ENCODE peak calls at places on chromosomes 12 and 14, in four cellular contexts. One of them, this sample, is unnamed.

GRCh38 chr14:52266782-52267181 is 716 bp upstream of the PTGDR start:
- DNase-seq in NCI-H1436 treated with DMSO at 0.1 percent for 48 hours: no peak
- DNase-seq in EL: peak
- DNase-seq in left kidney: no peak
- DNase-seq in this sample: peak

GRCh38 chr12:19757317-19757877 is 318.1 kb downstream of the AEBP2 start:
- DNase-seq in NCI-H1436 treated with DMSO at 0.1 percent for 48 hours: no peak
- DNase-seq in left kidney: peak
- DNase-seq in EL: peak
- DNase-seq in this sample: peak

GRCh38 chr12:58728397-58728796 is 191.9 kb downstream of the LRIG3 start:
- DNase-seq in EL: peak
- DNase-seq in NCI-H1436 treated with DMSO at 0.1 percent for 48 hours: no peak
- DNase-seq in left kidney: no peak
- DNase-seq in this sample: peak

GRCh38 chr14:105195533-105196227 is 14.6 kb upstream of the NUDT14 start:
- DNase-seq in EL: no peak
- DNase-seq in left kidney: peak
- DNase-seq in NCI-H1436 treated with DMSO at 0.1 percent for 48 hours: no peak
- DNase-seq in this sample: no peak

GRCh38 chr12:117098361-117099217 is 627 bp downstream of the TESC start:
- DNase-seq in NCI-H1436 treated with DMSO at 0.1 percent for 48 hours: no peak
- DNase-seq in left kidney: peak
- DNase-seq in EL: no peak
- DNase-seq in this sample: no peak

GRCh38 chr14:57833304-57833703 is 32.6 kb downstream of the SLC35F4 start:
- DNase-seq in EL: peak
- DNase-seq in left kidney: no peak
- DNase-seq in NCI-H1436 treated with DMSO at 0.1 percent for 48 hours: no peak
- DNase-seq in this sample: peak

GRCh38 chr14:99179946-99180345 is 92.1 kb downstream of the BCL11B start:
- DNase-seq in EL: no peak
- DNase-seq in left kidney: no peak
- DNase-seq in NCI-H1436 treated with DMSO at 0.1 percent for 48 hours: no peak
- DNase-seq in this sample: no peak

GRCh38 chr14:103003850-103004249 is 53.5 kb downstream of the CDC42BPB start:
- DNase-seq in NCI-H1436 treated with DMSO at 0.1 percent for 48 hours: no peak
- DNase-seq in EL: no peak
- DNase-seq in left kidney: no peak
- DNase-seq in this sample: no peak

GRCh38 chr14:100438271-100438670 is 115.1 kb downstream of the SLC25A47 start:
- DNase-seq in NCI-H1436 treated with DMSO at 0.1 percent for 48 hours: no peak
- DNase-seq in EL: no peak
- DNase-seq in left kidney: no peak
- DNase-seq in this sample: no peak

GRCh38 chr12:131404705-131405104 is 306.2 kb upstream of the SFSWAP start:
- DNase-seq in NCI-H1436 treated with DMSO at 0.1 percent for 48 hours: no peak
- DNase-seq in left kidney: no peak
- DNase-seq in EL: no peak
- DNase-seq in this sample: no peak

GRCh38 chr12:12266873-12267634 is at the start of gene LRP6:
- DNase-seq in left kidney: peak
- DNase-seq in NCI-H1436 treated with DMSO at 0.1 percent for 48 hours: peak
- DNase-seq in EL: peak
- DNase-seq in this sample: peak

GRCh38 chr12:114911196-114911595 is 227.2 kb upstream of the TBX3 start:
- DNase-seq in NCI-H1436 treated with DMSO at 0.1 percent for 48 hours: no peak
- DNase-seq in EL: no peak
- DNase-seq in left kidney: no peak
- DNase-seq in this sample: no peak

GRCh38 chr12:106527356-106527755 is 55.4 kb upstream of the RFX4 start:
- DNase-seq in EL: peak
- DNase-seq in left kidney: no peak
- DNase-seq in NCI-H1436 treated with DMSO at 0.1 percent for 48 hours: no peak
- DNase-seq in this sample: no peak

GRCh38 chr12:104669851-104670337 is 213.1 kb downstream of the CHST11 start:
- DNase-seq in left kidney: peak
- DNase-seq in EL: no peak
- DNase-seq in NCI-H1436 treated with DMSO at 0.1 percent for 48 hours: no peak
- DNase-seq in this sample: no peak

GRCh38 chr12:124109760-124110159 is 136.7 kb downstream of the ZNF664 start:
- DNase-seq in left kidney: no peak
- DNase-seq in NCI-H1436 treated with DMSO at 0.1 percent for 48 hours: no peak
- DNase-seq in EL: peak
- DNase-seq in this sample: peak

GRCh38 chr12:121061831-121062230 is 22.8 kb upstream of the OASL start:
- DNase-seq in EL: peak
- DNase-seq in left kidney: peak
- DNase-seq in NCI-H1436 treated with DMSO at 0.1 percent for 48 hours: no peak
- DNase-seq in this sample: no peak

GRCh38 chr14:94100847-94101246 is 9.7 kb upstream of the IFI27 start:
- DNase-seq in left kidney: no peak
- DNase-seq in EL: peak
- DNase-seq in NCI-H1436 treated with DMSO at 0.1 percent for 48 hours: no peak
- DNase-seq in this sample: peak

GRCh38 chr12:107320929-107321618 is 227.7 kb upstream of the CRY1 start:
- DNase-seq in NCI-H1436 treated with DMSO at 0.1 percent for 48 hours: no peak
- DNase-seq in EL: peak
- DNase-seq in left kidney: peak
- DNase-seq in this sample: no peak

GRCh38 chr14:74917646-74918081 is 5.4 kb downstream of the RPS6KL1 start:
- DNase-seq in left kidney: no peak
- DNase-seq in EL: no peak
- DNase-seq in NCI-H1436 treated with DMSO at 0.1 percent for 48 hours: no peak
- DNase-seq in this sample: peak

GRCh38 chr12:108806350-108806749 is 51.0 kb downstream of the SSH1 start:
- DNase-seq in NCI-H1436 treated with DMSO at 0.1 percent for 48 hours: no peak
- DNase-seq in left kidney: no peak
- DNase-seq in EL: no peak
- DNase-seq in this sample: no peak

GRCh38 chr14:55580401-55581010 is 499 bp downstream of the KTN1 start:
- DNase-seq in left kidney: peak
- DNase-seq in NCI-H1436 treated with DMSO at 0.1 percent for 48 hours: no peak
- DNase-seq in EL: peak
- DNase-seq in this sample: peak

GRCh38 chr12:131672941-131673330 is 38.0 kb upstream of the SFSWAP start:
- DNase-seq in NCI-H1436 treated with DMSO at 0.1 percent for 48 hours: no peak
- DNase-seq in EL: no peak
- DNase-seq in left kidney: peak
- DNase-seq in this sample: no peak

GRCh38 chr12:27523305-27523641 is 733 bp upstream of the PPFIBP1 start:
- DNase-seq in EL: no peak
- DNase-seq in NCI-H1436 treated with DMSO at 0.1 percent for 48 hours: no peak
- DNase-seq in left kidney: no peak
- DNase-seq in this sample: no peak

GRCh38 chr14:102126807-102127455 is 12.8 kb upstream of the WDR20 start:
- DNase-seq in EL: no peak
- DNase-seq in NCI-H1436 treated with DMSO at 0.1 percent for 48 hours: no peak
- DNase-seq in left kidney: no peak
- DNase-seq in this sample: no peak

GRCh38 chr12:48157889-48158370 is 615 bp upstream of the ASB8 start:
- DNase-seq in EL: no peak
- DNase-seq in left kidney: no peak
- DNase-seq in NCI-H1436 treated with DMSO at 0.1 percent for 48 hours: no peak
- DNase-seq in this sample: no peak

GRCh38 chr12:73585136-73585535 is 952.5 kb upstream of the ATXN7L3B start:
- DNase-seq in left kidney: no peak
- DNase-seq in EL: no peak
- DNase-seq in NCI-H1436 treated with DMSO at 0.1 percent for 48 hours: no peak
- DNase-seq in this sample: no peak

GRCh38 chr12:55818140-55818728 is 393 bp downstream of the ORMDL2 start:
- DNase-seq in EL: peak
- DNase-seq in left kidney: peak
- DNase-seq in NCI-H1436 treated with DMSO at 0.1 percent for 48 hours: no peak
- DNase-seq in this sample: peak

GRCh38 chr12:49983892-49984291 is 11.1 kb downstream of the AQP6 start:
- DNase-seq in NCI-H1436 treated with DMSO at 0.1 percent for 48 hours: no peak
- DNase-seq in left kidney: peak
- DNase-seq in EL: peak
- DNase-seq in this sample: peak

GRCh38 chr12:65055874-65056273 is 65.2 kb downstream of the WIF1 start:
- DNase-seq in NCI-H1436 treated with DMSO at 0.1 percent for 48 hours: no peak
- DNase-seq in EL: no peak
- DNase-seq in left kidney: no peak
- DNase-seq in this sample: no peak

GRCh38 chr14:61121293-61121897 is 140.3 kb downstream of the SLC38A6 start:
- DNase-seq in NCI-H1436 treated with DMSO at 0.1 percent for 48 hours: no peak
- DNase-seq in EL: no peak
- DNase-seq in left kidney: no peak
- DNase-seq in this sample: no peak